ENCODE peak calls at places on chromosomes 13 and 19, in ten cellular contexts. R is AML-193; X is tibial nerve; O is neural progenitor cell; I is PC-3; A is stimulated activated CD4-positive, alpha-beta T cell treated with anti-CD3 and anti-CD28 coated beads, TNF-alpha, amount 100 ng/mL, for 1 hour; N is COR-L47; U is NCI-H146; G is activated gamma-delta T cell treated with anti-CD3 and anti-CD28 coated beads, Interleukin-2, amount 50 U/mL, for 16 hours; K is NCI-H2029. D is an unnamed sample.

GRCh38 chr19:40413291-40413994 is at the start of gene PRX:
- DNase-seq in R (no peak), X (no peak), O (peak), I (no peak), A (no peak), N (no peak), U (no peak), G (no peak), K (no peak), D (peak)

GRCh38 chr13:24050292-24050711 is 110.2 kb upstream of the SPATA13 start:
- DNase-seq in R (no peak), X (no peak), O (no peak), I (peak), A (no peak), N (no peak), U (no peak), G (no peak), K (no peak), D (no peak)

GRCh38 chr13:56352356-56352755 is 788.4 kb upstream of the PRR20A start:
- DNase-seq in R (no peak), X (no peak), O (no peak), I (peak), A (no peak), N (no peak), U (no peak), G (no peak), K (no peak), D (no peak)

GRCh38 chr13:26425439-26426358 is 131.8 kb upstream of the WASF3 start:
- DNase-seq in R (no peak), X (no peak), O (no peak), I (peak), A (no peak), N (peak), U (peak), G (no peak), K (peak), D (no peak)

GRCh38 chr19:34288381-34288780 is 34.0 kb downstream of the GARRE1 start:
- DNase-seq in R (no peak), X (no peak), O (no peak), I (no peak), A (no peak), N (no peak), U (no peak), G (no peak), K (no peak), D (no peak)

GRCh38 chr19:2424686-2425621 is 2.4 kb downstream of the TIMM13 start:
- DNase-seq in R (no peak), X (no peak), O (peak), I (peak), A (no peak), N (no peak), U (no peak), G (no peak), K (no peak), D (peak)

GRCh38 chr19:2719910-2720776 is 1.0 kb downstream of the DIRAS1 start:
- DNase-seq in R (no peak), X (no peak), O (peak), I (no peak), A (no peak), N (no peak), U (no peak), G (no peak), K (no peak), D (peak)

GRCh38 chr19:35226748-35227147 is 1.8 kb downstream of the FAM187B start:
- DNase-seq in R (no peak), X (no peak), O (no peak), I (no peak), A (no peak), N (no peak), U (no peak), G (no peak), K (no peak), D (no peak)

GRCh38 chr13:23506821-23507210 is 63.4 kb upstream of the TNFRSF19 start:
- DNase-seq in R (no peak), X (no peak), O (no peak), I (peak), A (no peak), N (no peak), U (no peak), G (no peak), K (no peak), D (peak)

GRCh38 chr19:48274938-48275337 is 5.1 kb downstream of the ZNF114 start:
- DNase-seq in R (no peak), X (no peak), O (no peak), I (no peak), A (no peak), N (no peak), U (no peak), G (no peak), K (no peak), D (no peak)

GRCh38 chr19:17796013-17796837 is 1.3 kb downstream of the B3GNT3 start:
- DNase-seq in R (no peak), X (no peak), O (peak), I (peak), A (no peak), N (no peak), U (peak), G (no peak), K (no peak), D (no peak)

GRCh38 chr13:43783820-43784219 is 3.0 kb downstream of the ENOX1 start:
- DNase-seq in R (no peak), X (no peak), O (peak), I (peak), A (no peak), N (peak), U (peak), G (no peak), K (peak), D (peak)